ENCODE peak calls at places on chromosomes 4 and X, in five cellular contexts. A is Calu3, G is pancreas, K is ACHN, D is Panc1. N is an unnamed sample.

GRCh38 chr4:72377491-72378194 is 191.4 kb downstream of the ADAMTS3 start:
- DNase-seq in A (no peak), G (no peak), K (no peak), D (no peak), N (no peak)

GRCh38 chr4:129682586-129682985 is 586.6 kb downstream of the C4orf33 start:
- DNase-seq in A (no peak), G (no peak), K (no peak), D (no peak), N (no peak)

GRCh38 chr4:105751718-105752299 is 43.2 kb downstream of the GSTCD start:
- DNase-seq in A (no peak), G (no peak), K (no peak), D (no peak), N (no peak)

GRCh38 chrX:49282647-49283011 is 13.0 kb downstream of the PPP1R3F start:
- DNase-seq in A (no peak), G (no peak), K (no peak), D (no peak), N (no peak)

GRCh38 chr4:39730067-39730466 is 32.1 kb downstream of the UBE2K start:
- DNase-seq in A (no peak), G (no peak), K (peak; percentile 4), D (no peak), N (no peak)

GRCh38 chr4:159764343-159764952 is 661.6 kb downstream of the RAPGEF2 start:
- DNase-seq in A (peak; percentile 55), G (no peak), K (peak; percentile 54), D (no peak), N (peak; percentile 30)

GRCh38 chr4:36651253-36651652 is 369.8 kb downstream of the DTHD1 start:
- DNase-seq in A (no peak), G (no peak), K (no peak), D (no peak), N (no peak)

GRCh38 chr4:82886145-82886942 is 4.6 kb downstream of the SEC31A start:
- DNase-seq in A (no peak), G (no peak), K (peak; percentile 46), D (no peak), N (no peak)

GRCh38 chr4:48173055-48173991 is 39.3 kb upstream of the TXK start:
- DNase-seq in A (no peak), G (no peak), K (peak; percentile 85), D (no peak), N (no peak)

GRCh38 chr4:185016101-185016940 is 2.0 kb upstream of the HELT start:
- DNase-seq in A (no peak), G (no peak), K (no peak), D (no peak), N (no peak)

GRCh38 chrX:39327255-39327654 is 526.0 kb downstream of the MID1IP1 start:
- DNase-seq in A (no peak), G (no peak), K (no peak), D (no peak), N (no peak)

GRCh38 chrX:3712080-3712869 is 1.2 kb downstream of the PRKX start:
- DNase-seq in A (peak; percentile 5), G (no peak), K (no peak), D (no peak), N (no peak)

GRCh38 chr4:150123982-150124670 is 45.9 kb downstream of the DCLK2 start:
- DNase-seq in A (no peak), G (no peak), K (no peak), D (no peak), N (no peak)

GRCh38 chr4:152258804-152259708 is 276.8 kb downstream of the FBXW7 start:
- DNase-seq in A (no peak), G (no peak), K (no peak), D (no peak), N (no peak)

GRCh38 chrX:80511969-80512760 is 91.9 kb downstream of the TENT5D start:
- DNase-seq in A (peak; percentile 18), G (no peak), K (no peak), D (no peak), N (no peak)

GRCh38 chrX:71622347-71623104 is 4.2 kb upstream of the CXCR3 start:
- DNase-seq in A (peak; percentile 45), G (peak; percentile 68), K (peak; percentile 62), D (no peak), N (no peak)